ENCODE peak calls at places on chromosomes 16 and 17, in eight cellular contexts. P is upper lobe of right lung, V is heart left ventricle, X is heart right ventricle, T is transverse colon, F is spleen, M is esophagus squamous epithelium, W is BE2C. A is an unnamed sample. For H3K4me1 and H3K27me3, the result is how much of the 10 kb centered on the place peaks cover.

GRCh38 chr16:68078726-68079615 is 6.2 kb upstream of the NFATC3 start:
- DNase-seq in P (no peak), V (no peak), X (no peak), T (no peak), F (no peak), M (no peak), W (no peak), A (no peak)

GRCh38 chr17:73706858-73707257 is 62.6 kb upstream of the SDK2 start:
- DNase-seq in P (no peak), V (no peak), X (no peak), T (no peak), F (no peak), M (no peak), W (no peak), A (no peak)

GRCh38 chr17:36703860-36704266 is 102.5 kb downstream of the MRM1 start:
- DNase-seq in P (peak), V (peak), X (peak), T (peak), F (no peak), M (no peak), W (no peak), A (no peak)

GRCh38 chr17:79561486-79562116 is 49.2 kb downstream of the RBFOX3 start:
- DNase-seq in P (no peak), V (no peak), X (no peak), T (no peak), F (peak), M (no peak), W (no peak), A (no peak)

GRCh38 chr16:49839462-49839825 is 16.5 kb downstream of the ZNF423 start:
- DNase-seq in P (no peak), V (no peak), X (no peak), T (no peak), F (no peak), M (no peak), W (no peak), A (no peak)

GRCh38 chr16:3691778-3692177 is 25.5 kb downstream of the TRAP1 start:
- DNase-seq in P (no peak), V (no peak), X (no peak), T (no peak), F (no peak), M (no peak), W (no peak), A (no peak)

GRCh38 chr16:68802190-68802589 is 41.1 kb upstream of the TANGO6 start:
- DNase-seq in P (no peak), V (no peak), X (no peak), T (no peak), F (no peak), M (no peak), W (no peak), A (peak)

GRCh38 chr16:8967437-8967821 is 3.7 kb upstream of the USP7 start:
- DNase-seq in P (no peak), V (no peak), X (no peak), T (no peak), F (no peak), M (no peak), W (no peak), A (no peak)

GRCh38 chr16:83513006-83513755 is 294.6 kb upstream of the HSBP1 start:
- DNase-seq in P (no peak), V (no peak), X (no peak), T (no peak), F (no peak), M (no peak), W (no peak), A (peak)

GRCh38 chr16:86079185-86079885 is 180.4 kb downstream of the IRF8 start:
- DNase-seq in P (peak), V (no peak), X (no peak), T (no peak), F (peak), M (no peak), W (no peak), A (no peak)

GRCh38 chr17:63774141-63774981 is at the start of gene DDX42:
- DNase-seq in P (peak), V (peak), X (peak), T (peak), F (peak), M (peak), W (peak), A (no peak)

GRCh38 chr17:28573521-28573920 is 2.2 kb upstream of the PIGS start:
- DNase-seq in P (no peak), V (no peak), X (no peak), T (no peak), F (no peak), M (no peak), W (no peak), A (no peak)

GRCh38 chr17:49021095-49021767 is 24.0 kb downstream of the IGF2BP1 start:
- DNase-seq in P (no peak), V (no peak), X (no peak), T (no peak), F (no peak), M (no peak), W (no peak), A (no peak)

GRCh38 chr16:3004319-3004718 is 8.4 kb upstream of the CLDN9 start:
- DNase-seq in P (no peak), V (no peak), X (no peak), T (no peak), F (no peak), M (no peak), W (no peak), A (no peak)

DNA sequence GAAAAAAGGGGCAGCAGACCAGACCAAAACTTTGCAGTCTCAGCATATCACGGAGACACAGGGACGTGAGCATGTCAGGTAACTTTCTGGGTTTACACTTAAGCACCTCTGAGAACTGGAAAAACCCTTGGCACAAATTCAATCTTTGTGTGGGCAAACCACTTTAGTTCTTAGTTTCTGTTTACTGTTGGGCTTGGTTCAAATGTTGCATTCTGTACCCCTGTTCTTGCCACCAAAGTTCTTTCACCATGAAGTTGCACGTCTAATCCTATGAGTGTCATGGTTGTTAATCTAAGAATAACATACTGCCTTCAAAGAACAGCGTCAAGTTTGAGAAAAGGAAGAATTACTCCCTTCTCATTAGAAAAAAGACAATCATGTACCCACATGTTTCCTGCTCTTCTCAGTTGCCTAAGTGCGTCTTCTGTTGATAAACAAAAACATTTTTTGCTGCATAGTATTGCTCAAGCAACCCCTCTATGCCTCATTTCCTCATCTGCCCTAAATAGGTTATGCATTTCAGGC is 11.6 kb downstream of the KRT33A start:
- DNase-seq in P (no peak), V (no peak), X (no peak), T (no peak), F (no peak), M (no peak), W (no peak), A (peak)
- TF ChIP-seq CTCF in P (no peak), V (no peak), X (no peak), T (no peak), F (no peak), M (no peak), W (no peak), A (peak)

DNA sequence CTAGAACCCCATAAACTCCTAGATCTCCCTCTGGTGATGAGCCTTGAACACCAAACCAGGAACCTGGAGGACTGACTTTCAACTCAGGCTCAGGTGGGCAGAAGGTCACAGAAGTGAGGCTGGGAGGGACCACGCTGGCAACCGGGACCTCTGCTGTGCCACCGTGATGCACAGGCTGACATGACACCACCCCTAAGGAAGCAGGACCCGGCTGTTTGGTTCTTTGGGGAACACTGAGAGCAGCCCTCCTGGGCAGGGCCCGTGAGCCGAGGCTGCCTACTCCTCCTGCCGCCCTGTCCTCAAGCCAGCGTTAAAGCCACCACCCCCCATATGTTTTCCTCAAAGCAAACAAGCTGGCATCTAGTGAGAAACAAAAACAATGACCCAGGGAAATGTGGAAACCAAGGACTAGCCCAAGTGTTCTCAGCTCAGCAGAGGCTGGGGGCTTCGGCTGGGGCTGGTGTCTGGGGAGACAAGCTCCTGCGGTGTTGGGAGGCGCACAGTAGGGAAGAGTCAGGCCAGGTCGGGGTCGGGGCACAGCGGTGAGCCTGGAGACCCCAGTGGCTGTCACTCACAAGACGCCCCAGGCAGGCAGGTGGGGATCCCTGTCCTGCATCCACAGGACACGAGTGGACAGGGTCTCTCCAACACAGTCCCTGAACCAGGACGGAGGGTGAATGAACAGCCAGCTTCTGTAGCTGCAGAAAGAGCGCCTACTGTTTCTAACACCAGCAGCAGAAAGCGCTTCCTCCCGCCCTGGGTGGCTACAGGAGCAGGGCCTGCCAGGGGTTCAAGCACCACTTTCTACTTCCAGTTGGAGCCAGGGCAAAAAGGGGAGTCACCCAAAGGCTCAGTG is 1.7 kb downstream of the SMIM5 start:
- DNase-seq in P (no peak), V (no peak), X (no peak), T (no peak), F (peak), M (no peak), W (no peak), A (no peak)
- H3K4me1 ChIP-seq in P (under half), V (half or more), X (half or more), T (under half), F (under half), M (under half), W (under half), A (under half)

DNA sequence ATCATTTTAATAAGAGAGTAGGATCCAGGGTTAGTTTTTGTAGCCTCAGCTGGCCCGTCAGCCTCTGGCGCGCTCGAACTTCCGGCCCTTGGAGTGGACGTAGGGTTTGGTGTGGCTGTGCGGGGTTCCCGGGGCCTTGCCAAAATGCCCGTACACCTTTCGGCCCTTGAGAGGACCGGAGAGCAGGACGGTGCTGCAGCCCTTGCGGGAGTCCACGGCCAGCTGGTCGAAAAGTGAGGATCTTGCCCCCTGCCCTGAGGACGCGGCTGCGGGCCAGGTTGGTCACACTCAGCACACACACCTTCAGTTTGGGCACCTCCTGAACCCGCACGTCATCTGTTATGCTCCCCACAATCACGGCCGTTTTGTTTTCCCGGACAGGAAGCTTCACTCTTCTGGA is 42.2 kb upstream of the CNTNAP4 start:
- DNase-seq in P (no peak), V (no peak), X (no peak), T (no peak), F (no peak), M (no peak), W (no peak), A (no peak)
- H3K27me3 ChIP-seq in P (under half), V (under half), X (under half), T (under half), F (under half), M (under half), W (under half), A (under half)

GRCh38 chr16:75104836-75105235 is 11.7 kb downstream of the LDHD start:
- DNase-seq in P (no peak), V (no peak), X (no peak), T (no peak), F (peak), M (no peak), W (no peak), A (no peak)
- TF ChIP-seq CTCF in P (no peak), V (no peak), X (no peak), T (no peak), F (no peak), M (no peak), W (no peak), A (no peak)

GRCh38 chr17:17815062-17815406 is 21.8 kb downstream of the SREBF1 start:
- DNase-seq in P (no peak), V (peak), X (peak), T (no peak), F (no peak), M (no peak), W (no peak), A (no peak)
- H3K4me1 ChIP-seq in P (under half), V (half or more), X (under half), T (under half), F (half or more), M (half or more), W (under half), A (under half)

DNA sequence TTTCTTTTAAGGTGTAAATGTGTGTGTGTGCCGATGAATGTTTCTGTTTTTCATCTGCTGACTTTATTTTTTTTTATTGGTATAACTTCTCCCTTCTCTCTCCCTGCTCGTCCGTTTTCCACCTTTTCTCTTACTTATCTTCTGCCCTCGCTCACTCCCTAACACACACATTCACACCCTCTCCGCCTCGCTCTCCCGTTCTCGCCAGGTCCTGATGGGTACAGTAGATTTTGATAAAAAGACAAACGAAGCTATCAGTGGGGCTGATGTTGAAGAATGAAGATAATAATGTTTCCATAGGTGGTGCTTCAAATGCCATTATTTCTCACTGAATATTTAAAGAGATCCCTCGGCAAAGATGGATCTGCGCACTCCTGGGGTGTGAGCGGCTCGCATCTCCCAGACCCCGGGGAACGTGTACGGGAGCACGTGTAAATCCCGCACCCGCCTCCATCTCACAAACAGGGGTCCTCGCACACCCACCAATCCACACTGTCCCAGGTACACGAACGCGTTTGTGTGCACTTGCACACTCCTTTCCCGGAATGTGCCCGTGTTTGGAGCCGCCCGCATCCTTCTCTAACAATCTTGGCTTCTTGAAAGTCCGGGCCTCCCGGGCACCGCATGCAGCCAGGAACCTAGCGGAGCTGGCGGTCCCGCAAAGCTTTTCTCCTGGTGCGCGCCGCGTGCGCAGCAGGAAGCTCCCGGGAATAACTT is 2.4 kb upstream of the SALL1 start:
- DNase-seq in P (no peak), V (no peak), X (no peak), T (no peak), F (no peak), M (no peak), W (no peak), A (no peak)
- H3K27me3 ChIP-seq in P (half or more), V (half or more), X (under half), T (half or more), F (under half), M (under half), W (half or more), A (half or more)

GRCh38 chr17:82534401-82534812 is 14.9 kb downstream of the FOXK2 start:
- DNase-seq in P (no peak), V (no peak), X (no peak), T (no peak), F (no peak), M (no peak), W (peak), A (peak)
- TF ChIP-seq CTCF in P (no peak), V (no peak), X (no peak), T (no peak), F (no peak), M (no peak), W (peak), A (no peak)

GRCh38 chr16:87463722-87464690 is 28.8 kb downstream of the ZCCHC14 start:
- DNase-seq in P (no peak), V (peak), X (no peak), T (peak), F (no peak), M (no peak), W (no peak), A (no peak)
- H3K4me1 ChIP-seq in P (half or more), V (half or more), X (half or more), T (under half), F (half or more), M (half or more), W (under half), A (under half)

GRCh38 chr17:19574956-19575355 is 41.3 kb downstream of the SLC47A1 start:
- DNase-seq in P (no peak), V (no peak), X (no peak), T (no peak), F (no peak), M (no peak), W (no peak), A (no peak)
- H3K27me3 ChIP-seq in P (under half), V (under half), X (under half), T (under half), F (under half), M (under half), W (under half), A (under half)

GRCh38 chr17:38904892-38905291 is 20.5 kb upstream of the LASP1NB start:
- DNase-seq in P (no peak), V (no peak), X (no peak), T (no peak), F (no peak), M (no peak), W (no peak), A (no peak)
- TF ChIP-seq CTCF in P (no peak), V (no peak), X (no peak), T (no peak), F (no peak), M (no peak), W (no peak), A (no peak)